ENCODE peak calls at places on chromosomes 12 and 14, in ten cellular contexts. One of them, this sample, is unnamed.

GRCh38 chr12:96617178-96617577 is 127.8 kb downstream of the CFAP54 start:
- DNase-seq in CD8-positive, alpha-beta memory T cell: no peak
- DNase-seq in neural progenitor cell: no peak
- DNase-seq in uterus: no peak
- DNase-seq in tibial artery: no peak
- DNase-seq in CD8-positive, alpha-beta T cell: no peak
- DNase-seq in PC-3: peak; percentile 25
- DNase-seq in fibroblast of lung: no peak
- DNase-seq in psoas muscle: no peak
- DNase-seq in lower lobe of right lung: no peak
- DNase-seq in this sample: no peak

GRCh38 chr12:85755760-85756159 is 80.4 kb downstream of the RASSF9 start:
- DNase-seq in fibroblast of lung: no peak
- DNase-seq in CD8-positive, alpha-beta T cell: no peak
- DNase-seq in tibial artery: no peak
- DNase-seq in PC-3: peak; percentile 16
- DNase-seq in psoas muscle: no peak
- DNase-seq in CD8-positive, alpha-beta memory T cell: no peak
- DNase-seq in lower lobe of right lung: no peak
- DNase-seq in uterus: no peak
- DNase-seq in neural progenitor cell: no peak
- DNase-seq in this sample: no peak

GRCh38 chr14:69328317-69328716 is 68.4 kb downstream of the GALNT16 start:
- DNase-seq in CD8-positive, alpha-beta memory T cell: no peak
- DNase-seq in lower lobe of right lung: no peak
- DNase-seq in psoas muscle: no peak
- DNase-seq in neural progenitor cell: no peak
- DNase-seq in CD8-positive, alpha-beta T cell: no peak
- DNase-seq in uterus: no peak
- DNase-seq in PC-3: no peak
- DNase-seq in fibroblast of lung: no peak
- DNase-seq in tibial artery: peak; percentile 51
- DNase-seq in this sample: peak; percentile 61

GRCh38 chr12:43969882-43970281 is 134.0 kb downstream of the TMEM117 start:
- DNase-seq in psoas muscle: no peak
- DNase-seq in uterus: no peak
- DNase-seq in CD8-positive, alpha-beta T cell: no peak
- DNase-seq in neural progenitor cell: no peak
- DNase-seq in CD8-positive, alpha-beta memory T cell: no peak
- DNase-seq in PC-3: peak; percentile 75
- DNase-seq in tibial artery: no peak
- DNase-seq in fibroblast of lung: peak; percentile 63
- DNase-seq in lower lobe of right lung: no peak
- DNase-seq in this sample: no peak

GRCh38 chr12:124601699-124602098 is 34.3 kb upstream of the NCOR2 start:
- DNase-seq in psoas muscle: no peak
- DNase-seq in CD8-positive, alpha-beta T cell: no peak
- DNase-seq in fibroblast of lung: peak; percentile 48
- DNase-seq in uterus: no peak
- DNase-seq in PC-3: no peak
- DNase-seq in CD8-positive, alpha-beta memory T cell: no peak
- DNase-seq in neural progenitor cell: no peak
- DNase-seq in tibial artery: no peak
- DNase-seq in lower lobe of right lung: no peak
- DNase-seq in this sample: no peak

GRCh38 chr14:101357038-101357437 is 204.3 kb upstream of the DIO3 start:
- DNase-seq in CD8-positive, alpha-beta T cell: no peak
- DNase-seq in neural progenitor cell: no peak
- DNase-seq in tibial artery: no peak
- DNase-seq in lower lobe of right lung: no peak
- DNase-seq in PC-3: no peak
- DNase-seq in fibroblast of lung: no peak
- DNase-seq in uterus: no peak
- DNase-seq in psoas muscle: no peak
- DNase-seq in CD8-positive, alpha-beta memory T cell: no peak
- DNase-seq in this sample: no peak

GRCh38 chr12:132190012-132190755 is 45.9 kb downstream of the NOC4L start:
- DNase-seq in psoas muscle: no peak
- DNase-seq in tibial artery: no peak
- DNase-seq in neural progenitor cell: peak; percentile 67
- DNase-seq in fibroblast of lung: no peak
- DNase-seq in CD8-positive, alpha-beta T cell: no peak
- DNase-seq in lower lobe of right lung: no peak
- DNase-seq in uterus: no peak
- DNase-seq in CD8-positive, alpha-beta memory T cell: no peak
- DNase-seq in PC-3: no peak
- DNase-seq in this sample: no peak

GRCh38 chr14:100278702-100279101 is 27.5 kb downstream of the SLC25A29 start:
- DNase-seq in neural progenitor cell: no peak
- DNase-seq in CD8-positive, alpha-beta memory T cell: no peak
- DNase-seq in lower lobe of right lung: peak; percentile 70
- DNase-seq in tibial artery: no peak
- DNase-seq in psoas muscle: no peak
- DNase-seq in uterus: no peak
- DNase-seq in CD8-positive, alpha-beta T cell: no peak
- DNase-seq in fibroblast of lung: peak; percentile 74
- DNase-seq in PC-3: peak; percentile 27
- DNase-seq in this sample: no peak

DNA sequence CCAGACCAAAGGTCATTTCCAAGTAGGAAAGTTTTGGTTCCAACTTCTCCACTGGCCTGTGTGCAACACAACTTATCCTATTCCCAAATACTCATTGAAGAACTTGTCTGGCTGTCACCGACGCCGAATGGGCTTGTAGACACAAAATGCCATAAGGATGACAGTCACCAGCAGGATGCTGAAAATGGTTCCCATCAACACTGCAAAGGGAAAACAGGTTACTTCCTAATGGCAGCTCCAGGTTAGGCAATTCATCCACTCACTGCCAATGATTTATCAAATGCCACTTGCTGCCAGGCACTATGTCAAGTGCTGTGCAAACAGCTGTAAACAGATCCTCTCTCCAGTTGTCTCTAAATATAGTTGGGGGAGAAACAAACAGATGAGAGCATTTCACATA is 6.1 kb downstream of the C12orf76 start:
- DNase-seq in CD8-positive, alpha-beta T cell: no peak
- DNase-seq in PC-3: no peak
- DNase-seq in uterus: no peak
- DNase-seq in psoas muscle: peak; percentile 54
- DNase-seq in CD8-positive, alpha-beta memory T cell: no peak
- DNase-seq in tibial artery: no peak
- DNase-seq in fibroblast of lung: no peak
- DNase-seq in lower lobe of right lung: no peak
- DNase-seq in neural progenitor cell: no peak
- DNase-seq in this sample: no peak
- H3K4me1 ChIP-seq in CD8-positive, alpha-beta T cell: peaks cover 28% of the 10 kb centered on the region
- H3K4me1 ChIP-seq in PC-3: peaks cover 40% of the 10 kb centered on the region
- H3K4me1 ChIP-seq in uterus: peaks cover 6% of the 10 kb centered on the region
- H3K4me1 ChIP-seq in psoas muscle: peaks cover 50% of the 10 kb centered on the region
- H3K4me1 ChIP-seq in CD8-positive, alpha-beta memory T cell: peaks cover 31% of the 10 kb centered on the region
- H3K4me1 ChIP-seq in tibial artery: peaks cover 44% of the 10 kb centered on the region
- H3K4me1 ChIP-seq in fibroblast of lung: peaks cover 20% of the 10 kb centered on the region
- H3K4me1 ChIP-seq in lower lobe of right lung: peaks cover 69% of the 10 kb centered on the region
- H3K4me1 ChIP-seq in neural progenitor cell: peaks cover 7% of the 10 kb centered on the region
- H3K4me1 ChIP-seq in this sample: peaks cover 61% of the 10 kb centered on the region

GRCh38 chr12:108806921-108807320 is 50.5 kb downstream of the SSH1 start:
- DNase-seq in CD8-positive, alpha-beta T cell: no peak
- DNase-seq in uterus: no peak
- DNase-seq in PC-3: no peak
- DNase-seq in neural progenitor cell: peak; percentile 45
- DNase-seq in tibial artery: peak; percentile 60
- DNase-seq in fibroblast of lung: no peak
- DNase-seq in lower lobe of right lung: no peak
- DNase-seq in psoas muscle: no peak
- DNase-seq in CD8-positive, alpha-beta memory T cell: no peak
- DNase-seq in this sample: no peak

GRCh38 chr12:108806350-108806749 is 51.0 kb downstream of the SSH1 start:
- DNase-seq in lower lobe of right lung: no peak
- DNase-seq in CD8-positive, alpha-beta memory T cell: no peak
- DNase-seq in fibroblast of lung: peak; percentile 56
- DNase-seq in PC-3: no peak
- DNase-seq in psoas muscle: no peak
- DNase-seq in uterus: no peak
- DNase-seq in neural progenitor cell: no peak
- DNase-seq in CD8-positive, alpha-beta T cell: no peak
- DNase-seq in tibial artery: peak; percentile 66
- DNase-seq in this sample: no peak

GRCh38 chr12:108807996-108808725 is 49.2 kb downstream of the SSH1 start:
- DNase-seq in neural progenitor cell: no peak
- DNase-seq in uterus: no peak
- DNase-seq in fibroblast of lung: no peak
- DNase-seq in psoas muscle: no peak
- DNase-seq in lower lobe of right lung: no peak
- DNase-seq in CD8-positive, alpha-beta T cell: no peak
- DNase-seq in PC-3: no peak
- DNase-seq in tibial artery: peak; percentile 59
- DNase-seq in CD8-positive, alpha-beta memory T cell: no peak
- DNase-seq in this sample: no peak

GRCh38 chr12:108805136-108805535 is 52.2 kb downstream of the SSH1 start:
- DNase-seq in uterus: no peak
- DNase-seq in fibroblast of lung: peak; percentile 87
- DNase-seq in tibial artery: peak; percentile 10
- DNase-seq in CD8-positive, alpha-beta memory T cell: no peak
- DNase-seq in psoas muscle: no peak
- DNase-seq in neural progenitor cell: no peak
- DNase-seq in CD8-positive, alpha-beta T cell: no peak
- DNase-seq in lower lobe of right lung: no peak
- DNase-seq in PC-3: no peak
- DNase-seq in this sample: no peak

DNA sequence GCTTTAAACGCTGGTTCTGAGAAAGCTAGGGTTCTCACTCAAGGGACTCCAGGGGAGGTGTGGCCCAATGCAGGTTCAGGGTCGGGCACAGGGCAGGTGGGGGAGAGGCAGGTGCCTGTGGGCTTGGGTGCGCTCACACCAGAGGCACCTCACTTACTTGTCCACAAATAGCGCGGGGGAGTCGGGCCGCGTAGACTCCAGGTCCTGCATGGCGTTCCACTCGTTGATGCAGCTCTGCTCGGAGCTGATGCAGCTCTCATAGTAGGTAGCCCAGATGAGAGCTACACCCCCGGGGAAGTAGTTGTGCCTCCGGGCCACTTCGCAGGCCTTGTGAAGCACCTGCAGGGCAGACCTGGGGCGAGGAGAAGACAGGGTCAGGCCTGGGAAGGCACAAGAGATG is 49.9 kb downstream of the SSH1 start:
- DNase-seq in PC-3: no peak
- DNase-seq in psoas muscle: no peak
- DNase-seq in fibroblast of lung: no peak
- DNase-seq in CD8-positive, alpha-beta T cell: no peak
- DNase-seq in uterus: no peak
- DNase-seq in CD8-positive, alpha-beta memory T cell: no peak
- DNase-seq in neural progenitor cell: no peak
- DNase-seq in lower lobe of right lung: no peak
- DNase-seq in tibial artery: peak; percentile 60
- DNase-seq in this sample: no peak
- H3K27ac ChIP-seq in PC-3: no peak overlapping the region
- H3K27ac ChIP-seq in psoas muscle: peak overlapping the region; percentile 19
- H3K27ac ChIP-seq in fibroblast of lung: peak overlapping the region; percentile 96
- H3K27ac ChIP-seq in CD8-positive, alpha-beta T cell: no peak overlapping the region
- H3K27ac ChIP-seq in uterus: no peak overlapping the region
- H3K27ac ChIP-seq in CD8-positive, alpha-beta memory T cell: no peak overlapping the region
- H3K27ac ChIP-seq in neural progenitor cell: peak overlapping the region; percentile 27
- H3K27ac ChIP-seq in lower lobe of right lung: no peak overlapping the region
- H3K27ac ChIP-seq in tibial artery: peak overlapping the region; percentile 80
- H3K27ac ChIP-seq in this sample: no peak overlapping the region

GRCh38 chr12:4286228-4286627 is 12.7 kb downstream of the CCND2 start:
- DNase-seq in CD8-positive, alpha-beta memory T cell: no peak
- DNase-seq in neural progenitor cell: no peak
- DNase-seq in uterus: no peak
- DNase-seq in lower lobe of right lung: no peak
- DNase-seq in CD8-positive, alpha-beta T cell: no peak
- DNase-seq in PC-3: no peak
- DNase-seq in psoas muscle: no peak
- DNase-seq in fibroblast of lung: no peak
- DNase-seq in tibial artery: no peak
- DNase-seq in this sample: no peak

GRCh38 chr12:4285070-4285469 is 11.5 kb downstream of the CCND2 start:
- DNase-seq in fibroblast of lung: no peak
- DNase-seq in uterus: no peak
- DNase-seq in psoas muscle: no peak
- DNase-seq in neural progenitor cell: no peak
- DNase-seq in tibial artery: no peak
- DNase-seq in lower lobe of right lung: no peak
- DNase-seq in CD8-positive, alpha-beta T cell: no peak
- DNase-seq in CD8-positive, alpha-beta memory T cell: no peak
- DNase-seq in PC-3: no peak
- DNase-seq in this sample: no peak

GRCh38 chr12:4282892-4283511 is 9.4 kb downstream of the CCND2 start:
- DNase-seq in lower lobe of right lung: no peak
- DNase-seq in uterus: no peak
- DNase-seq in psoas muscle: no peak
- DNase-seq in neural progenitor cell: no peak
- DNase-seq in tibial artery: no peak
- DNase-seq in CD8-positive, alpha-beta T cell: no peak
- DNase-seq in CD8-positive, alpha-beta memory T cell: no peak
- DNase-seq in PC-3: no peak
- DNase-seq in fibroblast of lung: no peak
- DNase-seq in this sample: no peak

GRCh38 chr12:4283512-4284255 is 10.1 kb downstream of the CCND2 start:
- DNase-seq in fibroblast of lung: no peak
- DNase-seq in uterus: no peak
- DNase-seq in neural progenitor cell: no peak
- DNase-seq in psoas muscle: no peak
- DNase-seq in tibial artery: no peak
- DNase-seq in PC-3: no peak
- DNase-seq in CD8-positive, alpha-beta T cell: no peak
- DNase-seq in lower lobe of right lung: no peak
- DNase-seq in CD8-positive, alpha-beta memory T cell: no peak
- DNase-seq in this sample: no peak

GRCh38 chr12:4284306-4284705 is 10.7 kb downstream of the CCND2 start:
- DNase-seq in psoas muscle: no peak
- DNase-seq in lower lobe of right lung: no peak
- DNase-seq in uterus: no peak
- DNase-seq in CD8-positive, alpha-beta T cell: no peak
- DNase-seq in fibroblast of lung: no peak
- DNase-seq in neural progenitor cell: no peak
- DNase-seq in tibial artery: no peak
- DNase-seq in CD8-positive, alpha-beta memory T cell: no peak
- DNase-seq in PC-3: no peak
- DNase-seq in this sample: no peak
- H3K36me3 ChIP-seq in psoas muscle: no peaks in the 10 kb centered on the region
- H3K36me3 ChIP-seq in lower lobe of right lung: peaks cover 95% of the 10 kb centered on the region
- H3K36me3 ChIP-seq in uterus: no peaks in the 10 kb centered on the region
- H3K36me3 ChIP-seq in CD8-positive, alpha-beta T cell: peaks cover 86% of the 10 kb centered on the region
- H3K36me3 ChIP-seq in fibroblast of lung: no peaks in the 10 kb centered on the region
- H3K36me3 ChIP-seq in neural progenitor cell: no peaks in the 10 kb centered on the region
- H3K36me3 ChIP-seq in tibial artery: peaks cover 84% of the 10 kb centered on the region
- H3K36me3 ChIP-seq in CD8-positive, alpha-beta memory T cell: peaks cover 83% of the 10 kb centered on the region
- H3K36me3 ChIP-seq in PC-3: no peaks in the 10 kb centered on the region
- H3K36me3 ChIP-seq in this sample: no peaks in the 10 kb centered on the region

GRCh38 chr14:77033622-77034521 is 5.4 kb upstream of the IRF2BPL start:
- DNase-seq in CD8-positive, alpha-beta T cell: peak; percentile 60
- DNase-seq in fibroblast of lung: peak; percentile 80
- DNase-seq in CD8-positive, alpha-beta memory T cell: peak; percentile 75
- DNase-seq in psoas muscle: peak; percentile 88
- DNase-seq in neural progenitor cell: peak; percentile 91
- DNase-seq in uterus: peak; percentile 84
- DNase-seq in tibial artery: peak; percentile 93
- DNase-seq in lower lobe of right lung: peak; percentile 91
- DNase-seq in PC-3: peak; percentile 99
- DNase-seq in this sample: peak; percentile 91

GRCh38 chr14:77032854-77033621 is 4.5 kb upstream of the IRF2BPL start:
- DNase-seq in neural progenitor cell: peak; percentile 92
- DNase-seq in tibial artery: peak; percentile 99
- DNase-seq in uterus: peak; percentile 94
- DNase-seq in CD8-positive, alpha-beta memory T cell: peak; percentile 66
- DNase-seq in lower lobe of right lung: peak; percentile 93
- DNase-seq in fibroblast of lung: peak; percentile 99
- DNase-seq in CD8-positive, alpha-beta T cell: peak; percentile 58
- DNase-seq in psoas muscle: peak; percentile 96
- DNase-seq in PC-3: peak; percentile 100
- DNase-seq in this sample: peak; percentile 93

GRCh38 chr14:77037338-77037782 is 8.9 kb upstream of the IRF2BPL start:
- DNase-seq in tibial artery: no peak
- DNase-seq in uterus: no peak
- DNase-seq in CD8-positive, alpha-beta T cell: no peak
- DNase-seq in psoas muscle: no peak
- DNase-seq in PC-3: no peak
- DNase-seq in neural progenitor cell: no peak
- DNase-seq in fibroblast of lung: no peak
- DNase-seq in CD8-positive, alpha-beta memory T cell: no peak
- DNase-seq in lower lobe of right lung: no peak
- DNase-seq in this sample: no peak

GRCh38 chr14:77036484-77037337 is 8.2 kb upstream of the IRF2BPL start:
- DNase-seq in uterus: no peak
- DNase-seq in fibroblast of lung: no peak
- DNase-seq in CD8-positive, alpha-beta memory T cell: no peak
- DNase-seq in psoas muscle: no peak
- DNase-seq in tibial artery: no peak
- DNase-seq in CD8-positive, alpha-beta T cell: no peak
- DNase-seq in neural progenitor cell: no peak
- DNase-seq in lower lobe of right lung: no peak
- DNase-seq in PC-3: peak; percentile 46
- DNase-seq in this sample: no peak

GRCh38 chr14:77035267-77035666 is 6.8 kb upstream of the IRF2BPL start:
- DNase-seq in neural progenitor cell: no peak
- DNase-seq in fibroblast of lung: no peak
- DNase-seq in PC-3: no peak
- DNase-seq in CD8-positive, alpha-beta memory T cell: no peak
- DNase-seq in tibial artery: no peak
- DNase-seq in psoas muscle: no peak
- DNase-seq in CD8-positive, alpha-beta T cell: no peak
- DNase-seq in lower lobe of right lung: no peak
- DNase-seq in uterus: no peak
- DNase-seq in this sample: no peak
- H3K4me1 ChIP-seq in neural progenitor cell: peaks cover 42% of the 10 kb centered on the region
- H3K4me1 ChIP-seq in fibroblast of lung: peaks cover 42% of the 10 kb centered on the region
- H3K4me1 ChIP-seq in PC-3: peaks cover 83% of the 10 kb centered on the region
- H3K4me1 ChIP-seq in CD8-positive, alpha-beta memory T cell: peaks cover 70% of the 10 kb centered on the region
- H3K4me1 ChIP-seq in tibial artery: peaks cover 77% of the 10 kb centered on the region
- H3K4me1 ChIP-seq in psoas muscle: peaks cover 46% of the 10 kb centered on the region
- H3K4me1 ChIP-seq in CD8-positive, alpha-beta T cell: peaks cover 67% of the 10 kb centered on the region
- H3K4me1 ChIP-seq in lower lobe of right lung: peaks cover 90% of the 10 kb centered on the region
- H3K4me1 ChIP-seq in uterus: peaks cover 27% of the 10 kb centered on the region
- H3K4me1 ChIP-seq in this sample: peaks cover 96% of the 10 kb centered on the region